ENCODE peak calls at places on chromosome 2, in ten cellular contexts. A is lower leg skin; D is stimulated activated CD4-positive, alpha-beta T cell treated with anti-CD3 and anti-CD28 coated beads, TNF-alpha, amount 100 ng/mL, for 4 hours; R is stimulated activated CD8-positive, alpha-beta memory T cell treated with anti-CD3 and anti-CD28 coated beads, Interleukin-15, amount 100 ng/mL, for 24 hours; K is amygdala; P is stimulated activated naive B cell treated with anti-CD40 and anti-IgM and Interleukin-4, amounts not matched to agents 10 μg/mL and 1 μg/mL and 100 μg/mL, for 72 hours; V is EH; E is GM12891; O is mesothelial cell of epicardium; I is AG09319. T is an unnamed sample.

GRCh38 chr2:200619275-200619674 is 33.5 kb downstream of the AOX1 start:
- DNase-seq in E (no peak), P (no peak), K (no peak), A (no peak), O (no peak), I (no peak), D (no peak), R (no peak), V (no peak), T (no peak)

GRCh38 chr2:61460168-61460567 is 10.7 kb downstream of the USP34 start:
- DNase-seq in E (no peak), I (peak; percentile 46), K (no peak), V (peak; percentile 86), O (no peak), A (no peak), P (no peak), R (no peak), D (no peak), T (no peak)

GRCh38 chr2:198660491-198660890 is 797.2 kb downstream of the SATB2 start:
- DNase-seq in D (no peak), K (no peak), O (no peak), P (no peak), V (peak; percentile 63), R (no peak), E (no peak), I (no peak), A (no peak), T (no peak)

GRCh38 chr2:201070966-201071304 is 536 bp downstream of the HYCC2 start:
- DNase-seq in D (no peak), P (no peak), O (no peak), E (no peak), R (no peak), K (no peak), I (no peak), A (no peak), V (peak; percentile 50), T (no peak)

GRCh38 chr2:207805566-207806226 is 36.0 kb upstream of the FZD5 start:
- DNase-seq in V (peak; percentile 24), P (no peak), I (no peak), R (no peak), A (no peak), K (no peak), E (no peak), D (no peak), O (no peak), T (no peak)

GRCh38 chr2:30109856-30110255 is 37.0 kb upstream of the YPEL5 start:
- DNase-seq in P (no peak), A (no peak), K (no peak), D (no peak), I (no peak), R (no peak), V (peak; percentile 46), O (no peak), E (no peak), T (no peak)

GRCh38 chr2:181959508-181959907 is 26.1 kb upstream of the PPP1R1C start:
- DNase-seq in R (no peak), D (no peak), E (no peak), O (no peak), V (peak; percentile 23), K (no peak), A (no peak), I (no peak), P (no peak), T (no peak)

GRCh38 chr2:212237350-212238095 is 301.1 kb downstream of the ERBB4 start:
- DNase-seq in O (no peak), P (no peak), R (no peak), E (no peak), A (no peak), V (no peak), K (no peak), D (no peak), I (no peak), T (no peak)

GRCh38 chr2:4522498-4523421 is 819.4 kb downstream of the DCDC2C start:
- DNase-seq in I (no peak), O (no peak), A (no peak), E (no peak), K (no peak), P (no peak), D (no peak), R (no peak), V (no peak), T (no peak)

GRCh38 chr2:214019973-214020345 is 390.9 kb upstream of the VWC2L start:
- DNase-seq in R (no peak), E (no peak), O (no peak), A (no peak), P (no peak), I (no peak), V (no peak), K (no peak), D (no peak), T (no peak)

GRCh38 chr2:33488715-33489540 is 12.5 kb downstream of the RASGRP3 start:
- DNase-seq in I (no peak), V (no peak), E (no peak), A (no peak), P (no peak), R (no peak), O (no peak), D (no peak), K (no peak), T (no peak)

GRCh38 chr2:212974692-212975091 is 176.7 kb downstream of the IKZF2 start:
- DNase-seq in I (peak; percentile 57), E (no peak), O (no peak), V (peak; percentile 63), P (no peak), K (no peak), D (no peak), R (no peak), A (no peak), T (no peak)

GRCh38 chr2:129320288-129320687 is 659.2 kb upstream of the RAB6C start:
- DNase-seq in V (no peak), I (no peak), R (no peak), D (no peak), K (no peak), O (no peak), P (no peak), A (no peak), E (no peak), T (no peak)

GRCh38 chr2:138780451-138780880 is 276 bp upstream of the NXPH2 start:
- DNase-seq in P (no peak), O (no peak), V (no peak), I (no peak), E (no peak), K (no peak), R (no peak), A (no peak), D (no peak), T (no peak)

GRCh38 chr2:47639469-47639868 is 143.5 kb upstream of the MSH6 start:
- DNase-seq in V (peak; percentile 9), P (no peak), I (no peak), D (no peak), K (no peak), R (no peak), O (no peak), A (no peak), E (no peak), T (no peak)

GRCh38 chr2:202158796-202159195 is 79.6 kb downstream of the SUMO1 start:
- DNase-seq in D (no peak), K (no peak), E (no peak), I (no peak), O (no peak), P (no peak), R (no peak), A (no peak), V (peak; percentile 55), T (no peak)

GRCh38 chr2:126900646-126901319 is 2.1 kb downstream of the TEX51 start:
- DNase-seq in D (no peak), E (no peak), K (no peak), R (no peak), V (no peak), A (no peak), I (no peak), P (no peak), O (no peak), T (no peak)

GRCh38 chr2:46847185-46847710 is 68.4 kb downstream of the MCFD2 start:
- DNase-seq in O (peak; percentile 63), D (no peak), A (peak; percentile 84), E (no peak), I (peak; percentile 95), K (peak; percentile 60), P (no peak), V (peak; percentile 97), R (no peak), T (no peak)

GRCh38 chr2:108215794-108216211 is 24.0 kb upstream of the SULT1C3 start:
- DNase-seq in P (no peak), D (no peak), O (no peak), E (no peak), V (peak; percentile 52), A (no peak), R (no peak), K (no peak), I (no peak), T (no peak)

GRCh38 chr2:158894078-158894477 is 74.4 kb upstream of the TANC1 start:
- DNase-seq in O (no peak), R (no peak), P (no peak), D (no peak), A (no peak), I (no peak), K (no peak), E (no peak), V (peak; percentile 58), T (no peak)

GRCh38 chr2:195561205-195562032 is 95.6 kb upstream of the SLC39A10 start:
- DNase-seq in R (no peak), E (no peak), D (no peak), I (peak; percentile 70), O (no peak), P (no peak), K (no peak), V (peak; percentile 98), A (no peak), T (no peak)

GRCh38 chr2:134536312-134536711 is 182.5 kb downstream of the TMEM163 start:
- DNase-seq in R (no peak), D (no peak), E (no peak), I (no peak), V (no peak), A (no peak), P (no peak), O (no peak), K (no peak), T (no peak)

GRCh38 chr2:73981081-73981968 is 3.4 kb upstream of the TET3 start:
- DNase-seq in R (no peak), I (no peak), E (peak; percentile 59), O (no peak), D (no peak), K (no peak), V (no peak), P (peak; percentile 26), A (no peak), T (no peak)

GRCh38 chr2:230668184-230668938 is 44.3 kb upstream of the CAB39 start:
- DNase-seq in A (no peak), P (peak; percentile 67), O (no peak), R (no peak), D (no peak), V (peak; percentile 42), E (no peak), K (no peak), I (no peak), T (no peak)

GRCh38 chr2:1769703-1770422 is 25.5 kb upstream of the PXDN start:
- DNase-seq in A (no peak), I (no peak), K (peak; percentile 18), R (peak; percentile 17), O (peak; percentile 64), E (peak; percentile 80), D (no peak), P (peak; percentile 26), V (peak; percentile 59), T (peak; percentile 23)

GRCh38 chr2:54710216-54710615 is 13.2 kb upstream of the EML6 start:
- DNase-seq in P (no peak), V (no peak), A (no peak), I (no peak), E (no peak), K (no peak), R (no peak), D (no peak), O (no peak), T (no peak)

GRCh38 chr2:9336534-9337354 is 86.6 kb downstream of the ITGB1BP1 start:
- DNase-seq in D (no peak), V (peak; percentile 91), O (peak; percentile 79), E (no peak), R (no peak), P (no peak), K (peak; percentile 22), I (peak; percentile 94), A (peak; percentile 33), T (no peak)

GRCh38 chr2:60413819-60414178 is 139.7 kb downstream of the BCL11A start:
- DNase-seq in P (peak; percentile 64), R (no peak), E (no peak), V (no peak), D (no peak), A (no peak), K (no peak), I (no peak), O (no peak), T (peak; percentile 18)